ENCODE peak calls at places on chromosomes 7 and 10, in seven cellular contexts. V, K, Z, L, W, O and Q are unnamed samples.

GRCh38 chr10:126673565-126673964 is 3.1 kb upstream of the C10orf90 start:
- DNase-seq in O (no peak), W (no peak), Z (no peak), L (no peak), V (no peak), K (no peak), Q (no peak)

GRCh38 chr10:79399242-79399831 is 46.1 kb downstream of the ZCCHC24 start:
- DNase-seq in W (no peak), O (no peak), L (no peak), V (peak), K (no peak), Z (peak), Q (peak)

GRCh38 chr10:129342385-129342784 is 124.7 kb upstream of the MGMT start:
- DNase-seq in L (no peak), O (no peak), Z (no peak), W (no peak), V (no peak), K (no peak), Q (no peak)

GRCh38 chr10:86613096-86613495 is 41.3 kb upstream of the OPN4 start:
- DNase-seq in L (no peak), W (no peak), O (no peak), K (no peak), V (no peak), Z (no peak), Q (no peak)

GRCh38 chr7:94054130-94054529 is 50.0 kb upstream of the BET1 start:
- DNase-seq in V (no peak), K (no peak), W (no peak), O (no peak), Z (no peak), L (no peak), Q (no peak)

GRCh38 chr7:34163956-34164355 is 258.6 kb downstream of the BMPER start:
- DNase-seq in O (no peak), Z (no peak), K (no peak), L (no peak), W (no peak), V (no peak), Q (no peak)

GRCh38 chr7:123979876-123980275 is 53.0 kb downstream of the TMEM229A start:
- DNase-seq in W (no peak), O (no peak), V (no peak), L (no peak), Z (no peak), K (no peak), Q (no peak)

GRCh38 chr7:56105508-56105907 is 768 bp downstream of the CHCHD2 start:
- DNase-seq in K (no peak), W (peak), Z (no peak), L (peak), O (peak), V (no peak), Q (no peak)

GRCh38 chr7:142645777-142646176 is 103.5 kb upstream of the PRSS1 start:
- DNase-seq in W (no peak), Z (no peak), K (no peak), O (no peak), V (no peak), L (no peak), Q (no peak)

GRCh38 chr10:80484677-80485409 is 30.7 kb downstream of the TSPAN14 start:
- DNase-seq in W (no peak), K (no peak), V (no peak), L (no peak), O (no peak), Z (no peak), Q (no peak)

GRCh38 chr7:71504697-71505441 is 372.9 kb downstream of the GALNT17 start:
- DNase-seq in O (no peak), L (no peak), Z (no peak), W (no peak), K (no peak), V (no peak), Q (no peak)

GRCh38 chr7:140402178-140402835 is 1.6 kb upstream of the RAB19 start:
- DNase-seq in W (no peak), Z (no peak), L (no peak), O (no peak), V (no peak), K (no peak), Q (peak)

GRCh38 chr7:116316838-116317612 is 106.7 kb downstream of the TES start:
- DNase-seq in V (peak), Z (peak), W (peak), L (no peak), K (no peak), O (peak), Q (peak)

GRCh38 chr10:37747081-37747480 is 110.3 kb downstream of the ZNF248 start:
- DNase-seq in V (no peak), L (no peak), K (no peak), Z (no peak), O (no peak), W (no peak), Q (no peak)

GRCh38 chr10:113895018-113895417 is 40.6 kb downstream of the NHLRC2 start:
- DNase-seq in L (no peak), O (no peak), Z (no peak), V (no peak), W (no peak), K (no peak), Q (peak)

GRCh38 chr10:97169911-97170693 is 15.7 kb downstream of the SLIT1 start:
- DNase-seq in O (no peak), V (no peak), W (no peak), L (no peak), K (no peak), Z (no peak), Q (no peak)

GRCh38 chr7:150800576-150801241 is at the start of gene TMEM176A:
- DNase-seq in V (no peak), W (no peak), L (no peak), Z (no peak), O (no peak), K (peak), Q (no peak)

GRCh38 chr10:130301026-130301892 is 165.1 kb downstream of the GLRX3 start:
- DNase-seq in O (no peak), Z (peak), W (peak), K (no peak), L (no peak), V (no peak), Q (no peak)

GRCh38 chr7:38463277-38464224 is 167.6 kb downstream of the AMPH start:
- DNase-seq in W (peak), L (no peak), V (no peak), Z (no peak), O (no peak), K (no peak), Q (no peak)

GRCh38 chr10:110387983-110388681 is 83.4 kb upstream of the SMNDC1 start:
- DNase-seq in Z (no peak), O (no peak), L (no peak), V (no peak), W (peak), K (no peak), Q (no peak)

GRCh38 chr10:100341953-100342626 is 4.9 kb upstream of the SCD start:
- DNase-seq in Z (peak), L (peak), K (peak), W (peak), V (peak), O (no peak), Q (no peak)

GRCh38 chr7:90919766-90920165 is 323.6 kb downstream of the CDK14 start:
- DNase-seq in W (no peak), V (no peak), O (no peak), K (no peak), Z (no peak), L (no peak), Q (no peak)

GRCh38 chr10:44818721-44819127 is 92.4 kb upstream of the TMEM72 start:
- DNase-seq in O (no peak), W (no peak), Z (no peak), V (no peak), L (no peak), K (no peak), Q (no peak)

GRCh38 chr10:16779375-16779774 is 37.8 kb downstream of the RSU1 start:
- DNase-seq in L (no peak), V (no peak), Z (no peak), K (no peak), O (no peak), W (peak), Q (no peak)

GRCh38 chr10:79416578-79417255 is 28.7 kb downstream of the ZCCHC24 start:
- DNase-seq in K (no peak), W (no peak), O (no peak), Z (no peak), V (peak), L (no peak), Q (no peak)

GRCh38 chr10:133090101-133090500 is 2.4 kb downstream of the ADGRA1 start:
- DNase-seq in Z (no peak), V (no peak), L (no peak), O (no peak), W (no peak), K (peak), Q (no peak)

GRCh38 chr7:47227762-47228177 is 354.1 kb downstream of the TNS3 start:
- DNase-seq in L (no peak), Z (no peak), W (no peak), O (no peak), V (peak), K (no peak), Q (peak)

GRCh38 chr7:1842321-1843221 is 172.5 kb downstream of the ELFN1 start:
- DNase-seq in Z (no peak), L (no peak), O (no peak), V (peak), W (no peak), K (peak), Q (peak)

GRCh38 chr7:2403014-2403717 is at the start of gene CHST12:
- DNase-seq in L (peak), O (no peak), V (peak), Z (peak), K (peak), W (peak), Q (peak)

GRCh38 chr10:120948889-120949382 is 97.8 kb downstream of the WDR11 start:
- DNase-seq in L (no peak), Z (no peak), K (peak), W (peak), V (no peak), O (no peak), Q (no peak)

GRCh38 chr7:14085901-14086300 is 96.4 kb upstream of the ETV1 start:
- DNase-seq in L (no peak), Z (no peak), W (no peak), V (no peak), K (no peak), O (no peak), Q (no peak)

GRCh38 chr7:41188163-41189130 is 514.4 kb downstream of the INHBA start:
- DNase-seq in W (no peak), L (no peak), O (peak), K (no peak), V (no peak), Z (no peak), Q (peak)

GRCh38 chr10:121459765-121460453 is 138.3 kb downstream of the FGFR2 start:
- DNase-seq in V (peak), L (no peak), W (no peak), K (no peak), O (no peak), Z (no peak), Q (peak)

GRCh38 chr7:38368191-38368605 is 94.8 kb upstream of the TARP start:
- DNase-seq in Z (no peak), L (peak), W (peak), K (peak), V (no peak), O (no peak), Q (no peak)

GRCh38 chr7:112882506-112882905 is 92.3 kb upstream of the TMEM168 start:
- DNase-seq in V (no peak), W (no peak), K (no peak), O (no peak), Z (no peak), L (no peak), Q (no peak)